ENCODE peak calls at places on chromosomes 6 and 20, in four cellular contexts. B is tibial artery, Z is dorsolateral prefrontal cortex, U is D721Med. T is an unnamed sample.

GRCh38 chr6:87094576-87094975 is 330 bp downstream of the CGA start:
- DNase-seq in B (no peak), Z (no peak), U (no peak), T (no peak)

GRCh38 chr6:159555082-159555481 is 138.0 kb downstream of the SOD2 start:
- DNase-seq in B (no peak), Z (no peak), U (no peak), T (no peak)

GRCh38 chr6:3009930-3010329 is 10.2 kb downstream of the NQO2 start:
- DNase-seq in B (no peak), Z (no peak), U (no peak), T (no peak)

GRCh38 chr20:60024245-60024644 is 66.0 kb downstream of the CDH26 start:
- DNase-seq in B (no peak), Z (no peak), U (no peak), T (no peak)

GRCh38 chr6:39882567-39882953 is 51.7 kb downstream of the MOCS1 start:
- DNase-seq in B (no peak), Z (peak; percentile 63), U (no peak), T (peak; percentile 66)

GRCh38 chr20:59082077-59082740 is 39.6 kb upstream of the PRELID3B start:
- DNase-seq in B (no peak), Z (no peak), U (no peak), T (no peak)

GRCh38 chr20:44650777-44651493 is 564 bp downstream of the ADA start:
- DNase-seq in B (no peak), Z (no peak), U (no peak), T (no peak)

GRCh38 chr6:138590796-138591709 is 91.8 kb upstream of the NHSL1 start:
- DNase-seq in B (peak; percentile 57), Z (peak; percentile 60), U (peak; percentile 46), T (peak; percentile 74)

GRCh38 chr6:144330588-144330987 is 45.5 kb downstream of the UTRN start:
- DNase-seq in B (no peak), Z (no peak), U (no peak), T (no peak)

GRCh38 chr20:43914697-43915208 is at the start of gene TOX2:
- DNase-seq in B (no peak), Z (no peak), U (no peak), T (no peak)

GRCh38 chr20:52132337-52132736 is 59.2 kb downstream of the ZFP64 start:
- DNase-seq in B (no peak), Z (no peak), U (no peak), T (no peak)

GRCh38 chr20:42483694-42484303 is 705.9 kb downstream of the PTPRT start:
- DNase-seq in B (no peak), Z (no peak), U (no peak), T (no peak)

GRCh38 chr20:56200456-56200855 is 48.1 kb upstream of the MC3R start:
- DNase-seq in B (no peak), Z (no peak), U (no peak), T (no peak)

GRCh38 chr6:118748311-118749062 is 97.1 kb upstream of the CEP85L start:
- DNase-seq in B (no peak), Z (peak; percentile 39), U (peak; percentile 27), T (no peak)

GRCh38 chr6:104462811-104463599 is 396.7 kb downstream of the HACE1 start:
- DNase-seq in B (no peak), Z (no peak), U (no peak), T (no peak)

GRCh38 chr6:41586564-41586963 is 40.4 kb downstream of the FOXP4 start:
- DNase-seq in B (no peak), Z (peak; percentile 82), U (no peak), T (no peak)

GRCh38 chr20:42276718-42277117 is 658.5 kb upstream of the CHD6 start:
- DNase-seq in B (no peak), Z (no peak), U (no peak), T (no peak)

GRCh38 chr6:16544006-16544405 is 217.3 kb downstream of the ATXN1 start:
- DNase-seq in B (no peak), Z (no peak), U (no peak), T (no peak)

GRCh38 chr20:41165001-41165882 is 27.9 kb downstream of the PLCG1 start:
- DNase-seq in B (no peak), Z (no peak), U (no peak), T (peak; percentile 39)

GRCh38 chr20:10179574-10180298 is 38.9 kb upstream of the SNAP25 start:
- DNase-seq in B (no peak), Z (no peak), U (no peak), T (no peak)

GRCh38 chr20:45140836-45141235 is 16.6 kb upstream of the WFDC12 start:
- DNase-seq in B (no peak), Z (no peak), U (no peak), T (no peak)

GRCh38 chr20:59754551-59754950 is 150.2 kb downstream of the PHACTR3 start:
- DNase-seq in B (no peak), Z (no peak), U (no peak), T (no peak)

GRCh38 chr20:54059691-54060364 is 10.6 kb downstream of the BCAS1 start:
- DNase-seq in B (no peak), Z (no peak), U (no peak), T (no peak)

GRCh38 chr20:54058420-54059139 is 11.8 kb downstream of the BCAS1 start:
- DNase-seq in B (no peak), Z (no peak), U (no peak), T (no peak)

GRCh38 chr20:54054516-54054915 is 15.9 kb downstream of the BCAS1 start:
- DNase-seq in B (no peak), Z (no peak), U (no peak), T (no peak)

GRCh38 chr20:54061106-54061881 is 9.1 kb downstream of the BCAS1 start:
- DNase-seq in B (no peak), Z (no peak), U (no peak), T (no peak)

DNA sequence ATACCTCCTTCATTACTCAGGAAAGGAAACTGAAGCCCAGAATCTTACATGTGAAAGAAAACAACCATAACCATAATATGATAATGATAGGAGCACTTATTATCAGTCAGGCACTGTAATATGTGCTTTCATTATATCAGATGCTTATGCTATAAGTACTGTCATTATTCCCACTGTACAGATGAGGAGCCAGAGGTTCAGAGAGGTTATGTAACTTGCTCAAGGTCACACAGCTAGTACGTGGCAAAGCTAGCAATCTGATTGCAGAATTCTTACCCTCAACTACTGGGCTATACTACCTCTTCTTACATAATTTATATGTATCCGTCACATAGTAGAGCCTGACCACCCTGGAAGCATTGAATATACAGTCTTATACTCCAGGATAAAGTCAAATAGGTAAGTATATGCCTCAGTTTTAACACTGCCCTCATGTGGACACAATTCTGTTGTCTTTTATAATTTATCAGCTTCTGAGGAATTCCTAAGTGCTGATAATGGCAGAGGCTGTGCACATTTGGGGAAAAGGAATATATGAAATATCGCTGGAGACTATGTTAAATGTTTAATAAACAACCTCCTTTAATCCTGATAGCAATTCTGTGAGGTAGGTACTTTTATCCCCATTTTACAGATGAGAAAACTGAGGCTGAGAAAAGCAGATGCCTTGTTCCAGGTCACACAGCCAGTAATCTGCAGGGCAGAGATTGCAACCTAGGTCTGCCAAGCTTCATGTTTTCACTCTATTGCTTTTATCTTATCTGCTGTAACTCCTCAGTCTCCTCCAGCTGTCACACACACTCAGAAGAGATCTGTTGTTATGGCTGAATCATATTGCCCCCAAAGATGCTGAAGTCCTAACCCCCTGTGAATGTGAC is 13.4 kb downstream of the BCAS1 start:
- DNase-seq in B (no peak), Z (no peak), U (no peak), T (no peak)
- TF ChIP-seq CTCF in B (no peak), Z (no peak), U (no peak), T (no peak)

GRCh38 chr20:4780245-4780644 is 58.5 kb downstream of the PRND start:
- DNase-seq in B (no peak), Z (no peak), U (no peak), T (no peak)
- TF ChIP-seq CTCF in B (no peak), Z (no peak), U (no peak), T (no peak)

DNA sequence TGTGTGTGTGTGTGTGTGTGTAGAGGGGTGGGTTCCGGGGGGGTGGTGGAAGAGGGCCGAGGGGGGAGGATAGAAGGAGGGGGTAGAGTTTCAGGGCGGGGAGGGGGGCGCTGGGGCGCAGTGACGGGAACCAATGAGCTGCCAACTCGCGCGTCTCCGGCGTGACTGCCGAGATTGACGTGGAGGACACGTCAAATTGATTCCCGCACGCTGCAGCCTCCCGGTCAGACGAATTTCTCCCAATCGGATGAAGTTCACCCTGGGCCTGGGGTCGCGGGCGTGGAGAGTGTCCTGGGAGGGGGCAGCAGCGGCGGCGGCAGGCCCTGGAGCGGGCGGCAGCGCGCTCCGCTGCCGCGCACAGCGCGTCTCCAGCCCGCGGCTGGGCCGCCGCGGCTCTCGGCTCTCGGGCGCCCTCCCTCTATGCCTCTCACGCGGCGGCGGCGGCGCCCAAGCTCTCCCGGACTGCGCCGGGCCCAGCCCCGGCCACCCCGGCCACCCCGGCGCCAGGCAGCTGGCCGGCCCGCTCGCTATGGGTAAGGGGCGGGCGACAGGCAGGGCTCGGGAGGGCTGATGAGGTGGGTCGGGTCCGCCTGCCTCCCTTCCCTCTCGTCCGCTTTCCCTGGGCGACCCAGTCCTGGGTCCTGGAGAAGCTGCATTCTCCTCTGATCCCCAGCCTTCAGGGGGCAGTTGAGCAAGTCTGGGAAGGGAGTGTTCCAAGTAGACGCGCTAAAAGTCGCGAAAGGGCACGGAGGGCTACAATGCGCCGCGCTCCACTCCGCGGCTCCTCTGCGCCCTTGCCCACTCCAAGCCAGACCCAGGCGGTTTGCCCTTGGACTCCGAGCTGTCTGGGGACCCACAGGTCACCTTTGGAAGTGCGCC is at the start of gene PAX1:
- DNase-seq in B (no peak), Z (no peak), U (no peak), T (no peak)
- TF ChIP-seq CTCF in B (no peak), Z (no peak), U (no peak), T (no peak)

GRCh38 chr6:151749341-151749740 is 58.1 kb upstream of the ESR1 start:
- DNase-seq in B (no peak), Z (no peak), U (no peak), T (no peak)

GRCh38 chr6:151747890-151748289 is 59.6 kb upstream of the ESR1 start:
- DNase-seq in B (no peak), Z (no peak), U (no peak), T (no peak)

GRCh38 chr6:151757506-151757955 is 50.0 kb upstream of the ESR1 start:
- DNase-seq in B (no peak), Z (no peak), U (no peak), T (no peak)

DNA sequence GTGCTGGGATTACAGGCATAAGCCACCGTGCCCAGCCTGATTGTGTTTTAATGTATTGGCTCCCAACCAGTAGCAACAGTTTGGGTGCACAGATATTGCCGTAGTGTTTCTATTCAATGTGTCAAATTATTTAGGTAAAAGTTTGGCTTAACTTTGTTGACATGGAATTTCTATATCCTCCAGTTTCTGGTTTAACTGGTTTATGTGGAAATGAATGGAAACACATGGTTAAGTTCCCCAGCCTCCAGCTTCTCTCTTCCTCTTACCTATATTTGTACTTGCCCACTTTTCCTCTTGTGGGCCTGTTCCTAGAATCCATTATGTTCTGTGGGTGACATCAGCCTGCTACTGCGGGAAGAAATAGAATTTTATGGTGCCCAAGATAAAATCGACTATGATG is 53.9 kb upstream of the ESR1 start:
- DNase-seq in B (no peak), Z (no peak), U (no peak), T (no peak)
- TF ChIP-seq CTCF in B (no peak), Z (no peak), U (no peak), T (no peak)

GRCh38 chr20:18778993-18779392 is 34.6 kb upstream of the SCP2D1 start:
- DNase-seq in B (no peak), Z (no peak), U (no peak), T (no peak)
- TF ChIP-seq CTCF in B (no peak), Z (no peak), U (no peak), T (no peak)